ENCODE peak calls at places on chromosome 6, in seven cellular contexts. R, Q, S, J, N, V and F are unnamed samples. For H3K27me3, the result is how much of the 10 kb centered on the place peaks cover.

GRCh38 chr6:166664135-166664534 is 37.1 kb upstream of the RPS6KA2 start:
- DNase-seq in R (no peak), Q (no peak), S (no peak), J (no peak), N (peak), V (no peak), F (no peak)

GRCh38 chr6:149149682-149150081 is 167.8 kb upstream of the TAB2 start:
- DNase-seq in R (no peak), Q (no peak), S (no peak), J (no peak), N (no peak), V (no peak), F (no peak)

GRCh38 chr6:104229057-104229456 is 630.7 kb downstream of the HACE1 start:
- DNase-seq in R (no peak), Q (no peak), S (no peak), J (no peak), N (no peak), V (no peak), F (no peak)

GRCh38 chr6:127267742-127268588 is 1.3 kb downstream of the RNF146 start:
- DNase-seq in R (no peak), Q (no peak), S (no peak), J (no peak), N (peak), V (no peak), F (no peak)

GRCh38 chr6:97705568-97705967 is 422.6 kb upstream of the MMS22L start:
- DNase-seq in R (no peak), Q (no peak), S (no peak), J (no peak), N (no peak), V (no peak), F (no peak)

GRCh38 chr6:157823523-157824370 is 701 bp downstream of the SNX9 start:
- DNase-seq in R (peak), Q (peak), S (peak), J (peak), N (peak), V (peak), F (peak)

GRCh38 chr6:84763397-84764331 is 734 bp downstream of the TBX18 start:
- DNase-seq in R (peak), Q (peak), S (no peak), J (no peak), N (no peak), V (no peak), F (no peak)

GRCh38 chr6:169229611-169230321 is 23.9 kb downstream of the THBS2 start:
- DNase-seq in R (peak), Q (no peak), S (no peak), J (no peak), N (no peak), V (no peak), F (no peak)

GRCh38 chr6:168865-169455 is 123.3 kb upstream of the DUSP22 start:
- DNase-seq in R (no peak), Q (no peak), S (no peak), J (no peak), N (peak), V (no peak), F (no peak)

GRCh38 chr6:134328792-134329191 is 10.9 kb upstream of the SGK1 start:
- DNase-seq in R (no peak), Q (no peak), S (no peak), J (no peak), N (no peak), V (no peak), F (no peak)

GRCh38 chr6:124928831-124929230 is 33.4 kb upstream of the RNF217 start:
- DNase-seq in R (no peak), Q (no peak), S (no peak), J (no peak), N (no peak), V (no peak), F (no peak)

GRCh38 chr6:13012271-13012670 is 295.7 kb downstream of the PHACTR1 start:
- DNase-seq in R (no peak), Q (no peak), S (no peak), J (no peak), N (peak), V (no peak), F (peak)

GRCh38 chr6:36599791-36600209 is 5.6 kb downstream of the SRSF3 start:
- DNase-seq in R (peak), Q (peak), S (peak), J (peak), N (peak), V (peak), F (no peak)

GRCh38 chr6:79070206-79070825 is 7.7 kb downstream of the PHIP start:
- DNase-seq in R (no peak), Q (no peak), S (no peak), J (no peak), N (no peak), V (no peak), F (no peak)

GRCh38 chr6:163782436-163783003 is 368.0 kb downstream of the QKI start:
- DNase-seq in R (no peak), Q (no peak), S (no peak), J (no peak), N (no peak), V (no peak), F (no peak)

GRCh38 chr6:155108070-155108815 is 113.1 kb downstream of the TIAM2 start:
- DNase-seq in R (no peak), Q (no peak), S (no peak), J (no peak), N (no peak), V (no peak), F (no peak)

GRCh38 chr6:152575186-152575585 is 62.0 kb downstream of the SYNE1 start:
- DNase-seq in R (no peak), Q (no peak), S (no peak), J (no peak), N (no peak), V (no peak), F (no peak)

GRCh38 chr6:16058188-16058780 is 70.6 kb upstream of the MYLIP start:
- DNase-seq in R (peak), Q (no peak), S (no peak), J (no peak), N (peak), V (no peak), F (no peak)

GRCh38 chr6:12947191-12947795 is 230.7 kb downstream of the PHACTR1 start:
- DNase-seq in R (no peak), Q (no peak), S (no peak), J (no peak), N (no peak), V (no peak), F (no peak)

GRCh38 chr6:156013155-156013554 is 557.5 kb upstream of the NOX3 start:
- DNase-seq in R (no peak), Q (no peak), S (no peak), J (no peak), N (no peak), V (no peak), F (no peak)

GRCh38 chr6:17226766-17227338 is 54.3 kb upstream of the RBM24 start:
- DNase-seq in R (no peak), Q (no peak), S (no peak), J (no peak), N (no peak), V (no peak), F (no peak)

GRCh38 chr6:136024711-136025110 is 173.2 kb downstream of the PDE7B start:
- DNase-seq in R (no peak), Q (no peak), S (no peak), J (no peak), N (no peak), V (no peak), F (no peak)

GRCh38 chr6:38640216-38640909 is 634 bp upstream of the BTBD9 start:
- DNase-seq in R (no peak), Q (no peak), S (no peak), J (no peak), N (no peak), V (no peak), F (peak)

DNA sequence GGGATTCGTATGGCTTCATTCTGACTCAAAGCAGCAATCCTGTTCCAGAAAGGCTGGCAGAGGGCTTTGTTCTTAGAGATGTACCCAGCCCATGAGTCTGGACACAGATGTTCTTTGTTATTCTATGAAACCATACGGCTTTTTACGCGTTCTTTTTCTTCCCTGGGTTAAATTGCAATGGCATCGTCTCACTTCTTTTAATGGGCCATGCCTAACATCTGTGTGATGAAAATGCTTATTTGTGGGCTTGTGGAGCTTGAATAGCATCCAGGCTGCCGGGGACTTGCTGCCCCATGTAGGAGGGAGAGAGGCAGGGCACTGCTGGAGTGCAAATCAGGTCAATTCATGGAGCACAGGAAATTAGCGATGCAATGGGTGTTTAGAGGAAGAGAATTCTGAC is 19.4 kb downstream of the FAM50B start:
- DNase-seq in R (no peak), Q (no peak), S (no peak), J (peak), N (no peak), V (no peak), F (no peak)
- H3K4me3 ChIP-seq in R (no peak), Q (no peak), S (no peak), J (no peak), N (no peak), V (no peak), F (no peak)

GRCh38 chr6:10883312-10884244 is 1.7 kb upstream of the GCM2 start:
- DNase-seq in R (no peak), Q (no peak), S (no peak), J (no peak), N (no peak), V (no peak), F (no peak)
- H3K27me3 ChIP-seq in R (under half), Q (half or more), S (under half), J (half or more), N (half or more), V (under half), F (under half)

GRCh38 chr6:68038815-68039408 is 596.2 kb upstream of the ADGRB3 start:
- DNase-seq in R (no peak), Q (no peak), S (no peak), J (no peak), N (no peak), V (no peak), F (no peak)

GRCh38 chr6:68040780-68041179 is 594.3 kb upstream of the ADGRB3 start:
- DNase-seq in R (no peak), Q (no peak), S (no peak), J (no peak), N (no peak), V (no peak), F (no peak)

GRCh38 chr6:68040312-68040778 is 594.7 kb upstream of the ADGRB3 start:
- DNase-seq in R (no peak), Q (no peak), S (no peak), J (no peak), N (no peak), V (no peak), F (no peak)

GRCh38 chr6:68042339-68043121 is 592.6 kb upstream of the ADGRB3 start:
- DNase-seq in R (no peak), Q (no peak), S (no peak), J (no peak), N (no peak), V (no peak), F (no peak)

DNA sequence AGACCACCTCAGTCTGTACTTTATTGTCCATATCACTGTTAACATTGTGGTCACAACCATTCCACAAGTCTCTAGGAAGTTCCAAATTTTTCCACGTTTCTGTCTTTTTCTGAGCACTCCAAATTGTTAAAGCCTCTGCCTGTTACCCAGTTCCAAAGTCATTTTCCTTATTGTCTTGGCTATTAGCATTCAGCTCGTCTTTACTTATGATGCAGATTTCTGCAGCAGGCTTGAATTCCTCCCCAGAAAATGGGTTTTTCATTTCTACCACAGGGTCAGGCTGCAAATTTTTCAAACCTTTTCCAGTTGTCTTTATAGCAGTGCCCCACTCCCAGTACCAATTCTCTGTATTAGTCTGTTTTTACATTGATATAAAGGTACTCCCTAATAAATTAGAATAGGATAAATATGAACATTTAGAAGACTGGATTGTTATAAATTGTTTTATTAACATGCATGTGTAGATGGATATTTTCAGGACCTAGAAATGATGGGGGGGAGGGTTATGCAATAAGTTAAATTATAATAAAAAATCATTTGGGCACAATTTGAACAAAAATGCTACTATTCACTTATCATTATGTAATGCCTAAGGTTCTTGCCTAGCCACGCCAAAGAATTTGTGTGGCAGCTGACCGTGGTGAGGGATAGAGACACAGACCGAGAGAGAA is 595.3 kb upstream of the ADGRB3 start:
- DNase-seq in R (no peak), Q (no peak), S (no peak), J (no peak), N (no peak), V (no peak), F (no peak)
- H3K4me3 ChIP-seq in R (peak), Q (no peak), S (no peak), J (peak), N (no peak), V (no peak), F (no peak)

DNA sequence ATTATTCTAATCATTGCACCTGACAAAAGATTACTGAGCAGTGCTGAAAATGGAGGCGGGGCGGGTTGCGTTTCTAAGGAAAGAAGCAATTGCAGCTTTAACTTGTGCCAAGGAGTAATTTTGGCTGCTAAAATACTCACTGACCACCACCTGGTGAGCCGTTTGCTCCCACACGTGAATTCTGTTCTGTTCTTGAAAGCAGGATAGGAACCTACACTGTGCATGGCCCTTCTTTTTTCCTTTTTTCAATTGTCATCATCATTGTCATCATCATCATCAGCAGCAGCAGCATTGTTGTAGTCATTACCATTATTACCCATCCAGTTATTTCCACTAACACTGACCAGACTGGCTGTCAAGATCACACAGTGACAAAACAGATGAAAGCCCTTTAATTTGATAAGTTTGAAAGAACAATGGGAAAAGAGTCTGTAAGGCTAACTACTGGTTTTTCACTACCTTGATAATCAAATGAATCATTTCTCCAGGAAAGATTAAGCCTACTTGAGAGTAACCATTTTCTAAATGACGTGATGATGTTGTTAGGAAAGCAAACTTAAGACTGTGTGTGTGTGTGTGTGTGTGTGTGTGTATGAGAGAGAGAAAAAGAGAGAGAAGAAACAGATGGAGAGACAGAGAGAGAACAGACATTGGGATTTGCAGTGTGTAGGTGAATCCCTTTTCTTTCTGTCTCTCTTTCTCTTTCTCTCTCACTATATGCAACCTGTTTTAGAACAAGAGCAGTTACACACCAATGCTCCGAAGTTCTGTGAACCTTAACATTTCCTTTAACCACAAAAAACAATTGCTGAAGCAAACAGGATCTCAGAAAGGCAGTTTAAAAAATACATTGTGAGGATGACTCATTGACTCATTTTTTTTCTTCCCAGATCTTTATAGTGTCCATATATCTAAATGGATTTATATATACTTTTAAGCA is 3.7 kb downstream of the RIPOR2 start:
- DNase-seq in R (no peak), Q (no peak), S (no peak), J (no peak), N (peak), V (peak), F (peak)
- H3K27me3 ChIP-seq in R (under half), Q (under half), S (under half), J (under half), N (under half), V (under half), F (under half)

GRCh38 chr6:49462599-49462926 is 490 bp downstream of the MMUT start:
- DNase-seq in R (no peak), Q (no peak), S (no peak), J (no peak), N (no peak), V (no peak), F (no peak)

GRCh38 chr6:49462927-49463611 is at the start of the genes CENPQ and MMUT:
- DNase-seq in R (peak), Q (peak), S (peak), J (peak), N (peak), V (peak), F (peak)

GRCh38 chr6:49463612-49463967 is 420 bp downstream of the CENPQ start:
- DNase-seq in R (no peak), Q (no peak), S (no peak), J (no peak), N (no peak), V (no peak), F (no peak)

GRCh38 chr6:49464691-49465090 is 1.5 kb downstream of the CENPQ start:
- DNase-seq in R (no peak), Q (no peak), S (no peak), J (no peak), N (no peak), V (no peak), F (no peak)

DNA sequence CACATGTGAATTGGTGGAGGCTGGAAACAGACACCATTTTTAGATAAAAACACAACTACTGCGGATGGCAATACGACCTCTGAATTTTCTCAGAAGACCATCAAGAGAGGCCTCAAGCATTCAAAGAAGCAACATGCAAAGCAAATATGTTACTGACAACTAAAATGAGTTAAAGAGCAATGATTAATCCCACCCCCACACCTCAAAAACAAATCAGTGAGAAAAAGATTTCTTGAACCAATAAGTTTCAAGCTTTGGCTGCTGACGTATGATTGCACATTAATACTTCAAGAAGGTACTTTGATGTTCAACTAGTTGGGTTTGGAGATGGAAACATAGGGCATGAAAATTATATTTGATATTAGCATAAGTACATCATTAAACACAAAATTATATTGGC is 982 bp downstream of the MMUT start:
- DNase-seq in R (no peak), Q (no peak), S (no peak), J (no peak), N (peak), V (peak), F (no peak)
- H3K4me3 ChIP-seq in R (peak), Q (peak), S (peak), J (peak), N (no peak), V (peak), F (peak)

GRCh38 chr6:63526931-63527330 is 45.3 kb upstream of the LOC128125822 start:
- DNase-seq in R (no peak), Q (no peak), S (no peak), J (no peak), N (no peak), V (no peak), F (no peak)

GRCh38 chr6:63523630-63524029 is 48.6 kb upstream of the LOC128125822 start:
- DNase-seq in R (no peak), Q (no peak), S (no peak), J (no peak), N (no peak), V (no peak), F (no peak)

GRCh38 chr6:63525186-63525878 is 46.9 kb upstream of the LOC128125822 start:
- DNase-seq in R (no peak), Q (no peak), S (no peak), J (no peak), N (no peak), V (no peak), F (no peak)

GRCh38 chr6:63516186-63516944 is 55.9 kb upstream of the LOC128125822 start:
- DNase-seq in R (no peak), Q (no peak), S (no peak), J (no peak), N (no peak), V (no peak), F (no peak)

GRCh38 chr6:63521475-63522210 is 50.6 kb upstream of the LOC128125822 start:
- DNase-seq in R (no peak), Q (no peak), S (no peak), J (no peak), N (no peak), V (no peak), F (no peak)
- H3K27me3 ChIP-seq in R (under half), Q (under half), S (under half), J (under half), N (under half), V (under half), F (under half)

DNA sequence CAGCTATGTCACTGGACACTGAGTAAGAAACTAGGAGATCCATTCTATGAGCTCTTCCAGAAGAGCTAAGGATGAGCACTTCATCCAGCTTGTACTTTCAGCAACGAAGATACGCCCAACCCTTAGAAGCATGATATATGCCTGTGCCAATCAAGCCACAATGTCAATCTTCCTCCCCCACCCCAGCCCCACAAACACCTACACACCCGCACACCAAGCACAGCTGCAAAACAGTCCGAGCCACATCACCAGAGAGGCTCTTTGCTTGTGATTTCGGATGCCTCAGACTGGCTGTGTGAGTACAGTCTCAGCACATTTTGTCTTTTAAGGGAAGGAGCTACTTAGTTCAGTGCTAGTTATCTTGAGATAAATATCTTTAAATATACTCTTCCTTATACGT is 260.6 kb downstream of the FOXC1 start:
- DNase-seq in R (no peak), Q (no peak), S (no peak), J (no peak), N (no peak), V (no peak), F (no peak)
- H3K4me3 ChIP-seq in R (no peak), Q (no peak), S (no peak), J (no peak), N (no peak), V (no peak), F (no peak)